ENCODE peak calls at places on chromosomes 5 and 9, in eight cellular contexts. H, U, F, C, Q, T, P and I are unnamed samples. For H3K4me1 and H3K36me3, the result is how much of the 10 kb centered on the place peaks cover.

GRCh38 chr5:84393969-84394368 is 9.3 kb upstream of the EDIL3 start:
- DNase-seq in H (peak), U (no peak), F (no peak), C (no peak), Q (no peak), T (no peak), P (no peak), I (no peak)

GRCh38 chr9:87346061-87346665 is 151.5 kb upstream of the DAPK1 start:
- DNase-seq in H (no peak), U (no peak), F (no peak), C (no peak), Q (no peak), T (peak), P (no peak), I (no peak)

GRCh38 chr5:61304611-61305369 is 27.3 kb upstream of the ZSWIM6 start:
- DNase-seq in H (no peak), U (no peak), F (no peak), C (no peak), Q (no peak), T (no peak), P (no peak), I (no peak)

GRCh38 chr5:174741352-174741751 is 17.0 kb downstream of the MSX2 start:
- DNase-seq in H (no peak), U (no peak), F (no peak), C (no peak), Q (no peak), T (no peak), P (no peak), I (no peak)

GRCh38 chr9:114953917-114954316 is 23.5 kb upstream of the TNFSF8 start:
- DNase-seq in H (peak), U (no peak), F (no peak), C (no peak), Q (peak), T (no peak), P (peak), I (no peak)

GRCh38 chr5:111385970-111386831 is 126.1 kb downstream of the STARD4 start:
- DNase-seq in H (no peak), U (peak), F (no peak), C (no peak), Q (no peak), T (no peak), P (no peak), I (peak)

GRCh38 chr9:132670816-132671371 is 630 bp downstream of the GTF3C4 start:
- DNase-seq in H (peak), U (peak), F (peak), C (peak), Q (no peak), T (peak), P (peak), I (peak)

GRCh38 chr5:148986636-148987035 is 76.2 kb downstream of the SH3TC2 start:
- DNase-seq in H (no peak), U (no peak), F (no peak), C (no peak), Q (no peak), T (no peak), P (no peak), I (no peak)

GRCh38 chr9:135281151-135281550 is 193.7 kb downstream of the OLFM1 start:
- DNase-seq in H (no peak), U (no peak), F (no peak), C (no peak), Q (no peak), T (peak), P (no peak), I (no peak)

GRCh38 chr9:107295995-107296394 is 12.9 kb downstream of the RAD23B start:
- DNase-seq in H (no peak), U (no peak), F (no peak), C (no peak), Q (no peak), T (no peak), P (no peak), I (no peak)

GRCh38 chr9:76744336-76744735 is 19.9 kb upstream of the PCA3 start:
- DNase-seq in H (no peak), U (no peak), F (no peak), C (no peak), Q (no peak), T (no peak), P (no peak), I (no peak)

GRCh38 chr9:88680505-88681160 is 145.7 kb downstream of the NXNL2 start:
- DNase-seq in H (no peak), U (no peak), F (no peak), C (no peak), Q (no peak), T (no peak), P (no peak), I (no peak)

GRCh38 chr9:111876179-111876578 is 20.4 kb upstream of the UGCG start:
- DNase-seq in H (no peak), U (no peak), F (no peak), C (no peak), Q (no peak), T (no peak), P (no peak), I (no peak)

GRCh38 chr9:18910435-18910834 is 122.6 kb downstream of the SAXO1 start:
- DNase-seq in H (no peak), U (no peak), F (no peak), C (no peak), Q (no peak), T (no peak), P (no peak), I (no peak)

GRCh38 chr5:149391524-149391923 is 12.4 kb upstream of the IL17B start:
- DNase-seq in H (peak), U (no peak), F (no peak), C (no peak), Q (no peak), T (no peak), P (no peak), I (no peak)

GRCh38 chr5:172453206-172453985 is 929 bp downstream of the SH3PXD2B start:
- DNase-seq in H (peak), U (peak), F (peak), C (peak), Q (no peak), T (peak), P (no peak), I (peak)

GRCh38 chr9:80878556-80878955 is 810.8 kb downstream of the TLE1 start:
- DNase-seq in H (no peak), U (no peak), F (no peak), C (no peak), Q (no peak), T (no peak), P (no peak), I (no peak)

GRCh38 chr5:122907238-122907637 is 61.8 kb downstream of the SNX24 start:
- DNase-seq in H (no peak), U (no peak), F (no peak), C (no peak), Q (no peak), T (no peak), P (no peak), I (no peak)

GRCh38 chr5:145084834-145085233 is 750.3 kb downstream of the PRELID2 start:
- DNase-seq in H (no peak), U (no peak), F (no peak), C (no peak), Q (no peak), T (no peak), P (no peak), I (no peak)

GRCh38 chr9:127588740-127589506 is 23.2 kb upstream of the STXBP1 start:
- DNase-seq in H (no peak), U (no peak), F (no peak), C (no peak), Q (no peak), T (no peak), P (no peak), I (no peak)

GRCh38 chr9:77903666-77904248 is 127.9 kb downstream of the GNAQ start:
- DNase-seq in H (no peak), U (no peak), F (no peak), C (no peak), Q (no peak), T (no peak), P (no peak), I (no peak)

GRCh38 chr5:116600876-116601275 is 26.3 kb upstream of the SEMA6A start:
- DNase-seq in H (no peak), U (no peak), F (no peak), C (no peak), Q (no peak), T (no peak), P (no peak), I (no peak)

GRCh38 chr5:62575066-62575465 is 3.6 kb upstream of the LRRC70 start:
- DNase-seq in H (no peak), U (no peak), F (no peak), C (no peak), Q (no peak), T (no peak), P (no peak), I (no peak)

GRCh38 chr5:170347022-170347421 is 42.1 kb downstream of the KCNMB1 start:
- DNase-seq in H (no peak), U (no peak), F (no peak), C (no peak), Q (no peak), T (no peak), P (no peak), I (no peak)

GRCh38 chr5:98482321-98483111 is 290.9 kb upstream of the RGMB start:
- DNase-seq in H (no peak), U (no peak), F (no peak), C (no peak), Q (no peak), T (no peak), P (no peak), I (no peak)

GRCh38 chr5:44233691-44234090 is 155.5 kb downstream of the FGF10 start:
- DNase-seq in H (no peak), U (no peak), F (no peak), C (no peak), Q (no peak), T (no peak), P (no peak), I (no peak)

GRCh38 chr5:138981131-138981530 is 106.0 kb upstream of the LRRTM2 start:
- DNase-seq in H (no peak), U (no peak), F (no peak), C (no peak), Q (no peak), T (no peak), P (no peak), I (no peak)

GRCh38 chr5:161400583-161400982 is 145.9 kb downstream of the GABRB2 start:
- DNase-seq in H (no peak), U (no peak), F (no peak), C (no peak), Q (no peak), T (no peak), P (peak), I (no peak)

GRCh38 chr9:86096382-86096781 is 3.0 kb downstream of the GOLM1 start:
- DNase-seq in H (no peak), U (no peak), F (no peak), C (no peak), Q (no peak), T (no peak), P (no peak), I (no peak)

GRCh38 chr5:179315356-179315890 is 29.8 kb downstream of the ADAMTS2 start:
- DNase-seq in H (peak), U (no peak), F (no peak), C (no peak), Q (no peak), T (no peak), P (no peak), I (no peak)

GRCh38 chr5:150377964-150378694 is 20.6 kb downstream of the TCOF1 start:
- DNase-seq in H (no peak), U (peak), F (no peak), C (no peak), Q (no peak), T (no peak), P (no peak), I (no peak)

GRCh38 chr5:89756955-89757354 is 652.6 kb downstream of the CETN3 start:
- DNase-seq in H (no peak), U (no peak), F (no peak), C (no peak), Q (no peak), T (no peak), P (no peak), I (no peak)

GRCh38 chr5:172361566-172362238 is 78.1 kb upstream of the UBTD2 start:
- DNase-seq in H (peak), U (no peak), F (no peak), C (no peak), Q (no peak), T (no peak), P (peak), I (no peak)

DNA sequence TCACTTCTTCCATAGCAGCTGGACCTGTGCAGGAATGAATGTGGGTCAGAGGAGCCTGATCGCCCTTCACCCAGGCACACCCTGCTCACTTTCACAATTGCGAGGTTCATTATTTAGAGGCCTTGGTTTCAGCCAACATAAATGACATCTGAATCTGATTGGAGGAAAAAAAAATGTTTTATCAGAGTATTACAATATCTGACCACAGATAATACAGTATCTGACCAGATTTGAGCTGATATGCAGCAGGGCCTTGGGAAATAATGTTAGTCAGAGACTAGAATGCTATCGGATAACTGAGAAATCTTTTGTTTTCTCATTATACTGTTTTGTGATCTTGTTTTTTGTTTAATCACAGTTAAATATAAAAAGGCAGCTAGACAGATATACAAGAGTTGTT is 7.7 kb downstream of the ICE1 start:
- DNase-seq in H (no peak), U (no peak), F (no peak), C (no peak), Q (no peak), T (no peak), P (no peak), I (no peak)
- H3K4me1 ChIP-seq in H (half or more), U (under half), F (half or more), C (under half), Q (under half), T (under half), P (under half), I (under half)

DNA sequence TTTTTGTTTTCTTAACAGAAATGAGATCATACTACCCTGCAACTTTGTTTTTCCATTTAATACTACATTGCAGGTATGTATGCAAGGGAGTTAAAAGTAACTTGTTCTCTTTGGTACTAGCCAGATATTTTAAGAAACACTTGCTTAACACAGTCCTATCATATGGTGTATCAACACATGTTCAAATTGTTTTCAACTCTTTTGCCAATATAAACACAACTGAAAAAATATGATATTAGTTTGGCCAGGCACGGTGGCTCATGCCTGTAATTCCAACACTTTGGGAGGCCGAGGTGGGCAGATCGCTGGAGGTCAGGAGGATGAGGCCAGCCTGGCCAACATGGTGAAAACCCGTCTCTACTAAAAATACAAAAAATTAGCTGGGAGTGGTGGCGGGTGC is 41.6 kb downstream of the RNF38 start:
- DNase-seq in H (no peak), U (no peak), F (no peak), C (no peak), Q (no peak), T (no peak), P (no peak), I (no peak)
- H3K36me3 ChIP-seq in H (half or more), U (under half), F (under half), C (under half), Q (under half), T (under half), P (under half), I (under half)

GRCh38 chr5:18652404-18653215 is 1018.4 kb downstream of the TAF11L14 start:
- DNase-seq in H (no peak), U (no peak), F (no peak), C (no peak), Q (no peak), T (no peak), P (no peak), I (no peak)
- H3K4me3 ChIP-seq in H (no peak), U (no peak), F (no peak), C (no peak), Q (no peak), T (no peak), P (no peak), I (no peak)

GRCh38 chr5:58505502-58505901 is 14.3 kb downstream of the GAPT start:
- DNase-seq in H (no peak), U (no peak), F (no peak), C (no peak), Q (no peak), T (no peak), P (no peak), I (no peak)

GRCh38 chr5:58507715-58508114 is 16.5 kb downstream of the GAPT start:
- DNase-seq in H (no peak), U (no peak), F (no peak), C (no peak), Q (no peak), T (no peak), P (no peak), I (no peak)

GRCh38 chr5:58503634-58504033 is 12.4 kb downstream of the GAPT start:
- DNase-seq in H (no peak), U (no peak), F (no peak), C (no peak), Q (no peak), T (no peak), P (no peak), I (no peak)

GRCh38 chr5:58502032-58502431 is 10.8 kb downstream of the GAPT start:
- DNase-seq in H (no peak), U (no peak), F (no peak), C (peak), Q (no peak), T (peak), P (no peak), I (no peak)

DNA sequence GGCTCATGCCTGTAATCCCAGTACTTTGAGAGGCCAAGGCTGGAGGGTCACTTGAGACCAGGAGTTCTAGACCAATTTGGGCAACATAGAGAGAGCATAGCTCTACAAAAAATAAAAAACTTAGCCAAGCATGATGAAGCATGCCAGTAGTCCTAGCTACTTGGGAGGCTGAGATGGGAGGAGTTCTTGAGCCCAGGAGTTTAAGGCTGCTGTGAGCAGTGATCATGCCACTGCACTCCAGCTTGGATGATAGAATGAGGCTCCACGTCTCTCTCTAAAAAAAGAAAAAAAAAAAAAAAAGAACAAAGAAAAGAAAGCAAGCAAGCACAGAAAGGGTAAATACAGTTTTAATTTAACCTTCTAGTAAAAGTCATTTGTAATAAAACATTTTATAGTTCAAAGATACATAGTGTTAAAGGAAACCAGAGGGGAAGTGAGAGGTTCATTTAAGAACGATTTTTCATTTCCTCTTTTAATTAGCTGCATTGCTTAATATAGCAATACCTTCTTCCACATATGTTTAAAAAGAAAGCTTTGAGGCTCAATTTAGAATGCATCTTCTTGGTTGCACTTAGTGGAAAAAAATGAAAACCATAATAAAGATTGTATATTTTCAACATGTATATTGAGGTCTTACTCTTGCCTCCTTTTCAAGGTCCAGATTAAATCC is 14.9 kb downstream of the GAPT start:
- DNase-seq in H (no peak), U (no peak), F (no peak), C (no peak), Q (no peak), T (no peak), P (no peak), I (no peak)
- H3K4me1 ChIP-seq in H (under half), U (under half), F (under half), C (under half), Q (under half), T (under half), P (under half), I (under half)

GRCh38 chr5:134552301-134552700 is 26.8 kb downstream of the JADE2 start:
- DNase-seq in H (peak), U (no peak), F (no peak), C (no peak), Q (peak), T (no peak), P (peak), I (no peak)

GRCh38 chr5:134555223-134555790 is 29.8 kb downstream of the JADE2 start:
- DNase-seq in H (no peak), U (no peak), F (no peak), C (no peak), Q (no peak), T (no peak), P (no peak), I (no peak)

GRCh38 chr5:134555889-134556311 is 30.4 kb downstream of the JADE2 start:
- DNase-seq in H (peak), U (peak), F (peak), C (peak), Q (no peak), T (peak), P (no peak), I (peak)

GRCh38 chr5:134553816-134554215 is 28.3 kb downstream of the JADE2 start:
- DNase-seq in H (no peak), U (peak), F (no peak), C (no peak), Q (no peak), T (no peak), P (no peak), I (peak)

GRCh38 chr5:134554319-134555222 is 29.1 kb downstream of the JADE2 start:
- DNase-seq in H (peak), U (peak), F (peak), C (no peak), Q (peak), T (no peak), P (peak), I (peak)
- H3K36me3 ChIP-seq in H (half or more), U (under half), F (under half), C (under half), Q (under half), T (under half), P (under half), I (under half)

GRCh38 chr9:5441043-5441442 is 3.3 kb upstream of the PLGRKT start:
- DNase-seq in H (no peak), U (no peak), F (no peak), C (no peak), Q (no peak), T (no peak), P (no peak), I (no peak)

GRCh38 chr9:5436441-5436840 is 1.3 kb downstream of the PLGRKT start:
- DNase-seq in H (no peak), U (no peak), F (no peak), C (no peak), Q (no peak), T (no peak), P (no peak), I (no peak)

GRCh38 chr9:5437254-5438216 is at the start of gene PLGRKT:
- DNase-seq in H (peak), U (peak), F (peak), C (peak), Q (peak), T (peak), P (peak), I (peak)

GRCh38 chr9:5440426-5440825 is 2.7 kb upstream of the PLGRKT start:
- DNase-seq in H (no peak), U (no peak), F (no peak), C (no peak), Q (no peak), T (no peak), P (no peak), I (no peak)

GRCh38 chr9:5438301-5439162 is 807 bp upstream of the PLGRKT start:
- DNase-seq in H (no peak), U (no peak), F (no peak), C (no peak), Q (no peak), T (no peak), P (peak), I (no peak)
- H3K4me3 ChIP-seq in H (peak), U (peak), F (peak), C (peak), Q (peak), T (peak), P (peak), I (peak)